ENCODE peak calls at places on chromosomes 4 and X, in four cellular contexts. One of them, this sample, is unnamed. For H3K9me3 and H3K4me1, the result is how much of the 10 kb centered on the place peaks cover.

GRCh38 chrX:110131031-110131430 is 128.1 kb downstream of the TMEM164 start:
- DNase-seq in NT2/D1: no peak
- DNase-seq in gastrocnemius medialis: no peak
- DNase-seq in PC-9: no peak
- DNase-seq in this sample: no peak

GRCh38 chr4:16687845-16688244 is 210.6 kb downstream of the LDB2 start:
- DNase-seq in NT2/D1: no peak
- DNase-seq in PC-9: no peak
- DNase-seq in gastrocnemius medialis: no peak
- DNase-seq in this sample: no peak

GRCh38 chrX:106484233-106484632 is 127.5 kb upstream of the RADX start:
- DNase-seq in NT2/D1: no peak
- DNase-seq in PC-9: no peak
- DNase-seq in gastrocnemius medialis: no peak
- DNase-seq in this sample: no peak

GRCh38 chrX:107747596-107748161 is 27.9 kb downstream of the TSC22D3 start:
- DNase-seq in PC-9: peak
- DNase-seq in NT2/D1: no peak
- DNase-seq in gastrocnemius medialis: peak
- DNase-seq in this sample: peak

GRCh38 chr4:186037692-186038658 is 31.0 kb upstream of the TLR3 start:
- DNase-seq in PC-9: peak
- DNase-seq in NT2/D1: peak
- DNase-seq in gastrocnemius medialis: no peak
- DNase-seq in this sample: peak

GRCh38 chr4:48127882-48128394 is 6.1 kb downstream of the TXK start:
- DNase-seq in PC-9: peak
- DNase-seq in gastrocnemius medialis: peak
- DNase-seq in NT2/D1: peak
- DNase-seq in this sample: peak

GRCh38 chr4:118270492-118270891 is 82.3 kb downstream of the PRSS12 start:
- DNase-seq in gastrocnemius medialis: no peak
- DNase-seq in PC-9: no peak
- DNase-seq in NT2/D1: no peak
- DNase-seq in this sample: no peak

GRCh38 chr4:16626945-16627344 is 271.5 kb downstream of the LDB2 start:
- DNase-seq in NT2/D1: no peak
- DNase-seq in PC-9: no peak
- DNase-seq in gastrocnemius medialis: no peak
- DNase-seq in this sample: no peak

GRCh38 chr4:83535945-83536648 is at the start of gene GPAT3:
- DNase-seq in NT2/D1: no peak
- DNase-seq in PC-9: peak
- DNase-seq in gastrocnemius medialis: peak
- DNase-seq in this sample: peak

GRCh38 chr4:164512124-164512523 is 241.8 kb upstream of the SMIM31 start:
- DNase-seq in PC-9: no peak
- DNase-seq in NT2/D1: no peak
- DNase-seq in gastrocnemius medialis: no peak
- DNase-seq in this sample: no peak

GRCh38 chrX:19513383-19513782 is 1.9 kb downstream of the MAP3K15 start:
- DNase-seq in NT2/D1: no peak
- DNase-seq in gastrocnemius medialis: no peak
- DNase-seq in PC-9: no peak
- DNase-seq in this sample: peak

GRCh38 chr4:7964459-7964858 is 24.8 kb upstream of the AFAP1 start:
- DNase-seq in NT2/D1: no peak
- DNase-seq in gastrocnemius medialis: no peak
- DNase-seq in PC-9: no peak
- DNase-seq in this sample: no peak

GRCh38 chr4:8278421-8279287 is 9.1 kb downstream of the HTRA3 start:
- DNase-seq in PC-9: no peak
- DNase-seq in NT2/D1: no peak
- DNase-seq in gastrocnemius medialis: no peak
- DNase-seq in this sample: no peak

GRCh38 chr4:155667538-155668511 is 1.2 kb downstream of the GUCY1A1 start:
- DNase-seq in NT2/D1: no peak
- DNase-seq in PC-9: peak
- DNase-seq in gastrocnemius medialis: no peak
- DNase-seq in this sample: peak

GRCh38 chrX:1453951-1454785 is 1.5 kb upstream of the ASMTL start:
- DNase-seq in PC-9: peak
- DNase-seq in NT2/D1: peak
- DNase-seq in gastrocnemius medialis: peak
- DNase-seq in this sample: peak

GRCh38 chrX:19739683-19740082 is 147.7 kb downstream of the SH3KBP1 start:
- DNase-seq in gastrocnemius medialis: peak
- DNase-seq in PC-9: peak
- DNase-seq in NT2/D1: peak
- DNase-seq in this sample: peak

DNA sequence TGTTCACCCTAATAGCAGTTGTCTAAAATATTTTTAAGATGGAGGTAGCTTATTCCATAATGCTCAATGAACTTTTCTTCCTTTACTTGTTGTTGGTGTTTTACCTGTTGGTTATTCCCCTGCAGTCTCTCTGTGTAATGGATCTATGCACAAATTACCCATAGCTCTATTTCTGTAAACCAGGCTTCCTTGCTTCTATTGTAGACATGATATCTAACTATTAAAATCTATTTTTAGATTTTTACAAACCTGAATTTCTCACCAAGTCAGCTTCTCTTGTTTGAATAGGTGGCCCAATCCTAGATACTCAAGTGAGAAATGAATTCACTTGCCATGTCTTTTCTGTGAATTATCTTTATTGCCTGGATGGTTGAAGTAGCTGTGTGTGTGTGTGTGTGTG is 24.8 kb downstream of the BMP2K start:
- DNase-seq in NT2/D1: no peak
- DNase-seq in PC-9: no peak
- DNase-seq in gastrocnemius medialis: no peak
- DNase-seq in this sample: no peak
- H3K9me3 ChIP-seq in NT2/D1: under half
- H3K9me3 ChIP-seq in PC-9: under half
- H3K9me3 ChIP-seq in gastrocnemius medialis: under half
- H3K9me3 ChIP-seq in this sample: under half

GRCh38 chr4:10104211-10104990 is 12.2 kb downstream of the WDR1 start:
- DNase-seq in gastrocnemius medialis: peak
- DNase-seq in NT2/D1: no peak
- DNase-seq in PC-9: no peak
- DNase-seq in this sample: no peak
- H3K4me3 ChIP-seq in gastrocnemius medialis: no peak
- H3K4me3 ChIP-seq in NT2/D1: no peak
- H3K4me3 ChIP-seq in PC-9: no peak
- H3K4me3 ChIP-seq in this sample: no peak

GRCh38 chrX:13000311-13000811 is 25.5 kb downstream of the TMSB4X start:
- DNase-seq in PC-9: no peak
- DNase-seq in NT2/D1: no peak
- DNase-seq in gastrocnemius medialis: no peak
- DNase-seq in this sample: no peak

GRCh38 chrX:12999422-12999821 is 24.5 kb downstream of the TMSB4X start:
- DNase-seq in PC-9: no peak
- DNase-seq in gastrocnemius medialis: no peak
- DNase-seq in NT2/D1: no peak
- DNase-seq in this sample: no peak

GRCh38 chrX:12997898-12998687 is 23.2 kb downstream of the TMSB4X start:
- DNase-seq in NT2/D1: no peak
- DNase-seq in PC-9: no peak
- DNase-seq in gastrocnemius medialis: no peak
- DNase-seq in this sample: no peak

GRCh38 chrX:13001961-13002671 is 27.2 kb downstream of the TMSB4X start:
- DNase-seq in gastrocnemius medialis: no peak
- DNase-seq in NT2/D1: no peak
- DNase-seq in PC-9: no peak
- DNase-seq in this sample: no peak

DNA sequence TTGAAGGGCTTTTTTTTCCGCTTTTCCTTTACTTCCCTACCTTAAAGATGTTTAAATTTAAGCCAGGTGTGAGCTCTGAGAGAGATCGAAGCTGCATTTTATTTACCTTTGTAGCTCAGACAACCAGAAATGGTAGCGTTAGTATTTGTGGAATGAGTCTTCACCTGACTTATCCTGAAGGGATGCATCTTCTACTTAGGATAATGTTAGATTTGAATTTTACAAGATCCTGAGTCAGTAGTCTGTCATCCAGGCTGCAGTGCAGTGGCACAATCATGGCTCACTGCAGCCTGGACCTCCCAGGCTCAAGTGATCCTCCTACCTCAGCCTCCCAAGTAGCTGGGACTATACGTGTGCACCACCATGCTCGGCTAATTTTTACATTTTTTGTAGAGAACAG is 26.2 kb downstream of the TMSB4X start:
- DNase-seq in NT2/D1: no peak
- DNase-seq in gastrocnemius medialis: no peak
- DNase-seq in PC-9: no peak
- DNase-seq in this sample: no peak
- H3K4me1 ChIP-seq in NT2/D1: under half
- H3K4me1 ChIP-seq in gastrocnemius medialis: under half
- H3K4me1 ChIP-seq in PC-9: under half
- H3K4me1 ChIP-seq in this sample: under half

GRCh38 chr4:85611661-85612060 is 136.7 kb downstream of the ARHGAP24 start:
- DNase-seq in PC-9: no peak
- DNase-seq in NT2/D1: no peak
- DNase-seq in gastrocnemius medialis: no peak
- DNase-seq in this sample: no peak

GRCh38 chr4:85613901-85614300 is 139.0 kb downstream of the ARHGAP24 start:
- DNase-seq in gastrocnemius medialis: no peak
- DNase-seq in PC-9: no peak
- DNase-seq in NT2/D1: no peak
- DNase-seq in this sample: no peak

GRCh38 chr4:85606505-85606904 is 131.6 kb downstream of the ARHGAP24 start:
- DNase-seq in PC-9: no peak
- DNase-seq in NT2/D1: no peak
- DNase-seq in gastrocnemius medialis: no peak
- DNase-seq in this sample: no peak

GRCh38 chr4:85607624-85608023 is 132.7 kb downstream of the ARHGAP24 start:
- DNase-seq in NT2/D1: no peak
- DNase-seq in gastrocnemius medialis: no peak
- DNase-seq in PC-9: no peak
- DNase-seq in this sample: no peak

DNA sequence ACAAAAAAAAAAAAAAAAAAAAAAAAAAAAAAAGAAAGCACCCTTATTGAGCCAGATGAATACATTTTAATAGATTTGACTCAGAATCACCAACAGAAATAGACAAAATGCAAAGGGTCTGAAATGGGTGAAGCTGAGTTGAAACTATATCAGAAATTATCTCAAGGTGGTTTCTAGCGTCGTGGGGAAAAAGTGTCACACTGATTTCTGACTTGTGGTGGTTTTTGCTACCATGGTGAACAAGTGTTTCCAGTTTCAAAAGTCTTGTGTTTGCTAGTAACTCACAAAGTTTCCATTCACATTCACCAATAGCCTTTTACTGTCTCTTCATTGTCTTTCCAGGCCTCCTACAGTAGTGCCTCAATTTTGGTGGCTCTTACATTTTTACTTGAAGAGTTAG is 135.5 kb downstream of the ARHGAP24 start:
- DNase-seq in gastrocnemius medialis: no peak
- DNase-seq in NT2/D1: no peak
- DNase-seq in PC-9: no peak
- DNase-seq in this sample: no peak
- H3K9me3 ChIP-seq in gastrocnemius medialis: under half
- H3K9me3 ChIP-seq in NT2/D1: under half
- H3K9me3 ChIP-seq in PC-9: under half
- H3K9me3 ChIP-seq in this sample: under half

GRCh38 chr4:157775971-157776370 is 396.9 kb downstream of the GASK1B start:
- DNase-seq in NT2/D1: no peak
- DNase-seq in PC-9: no peak
- DNase-seq in gastrocnemius medialis: no peak
- DNase-seq in this sample: no peak

GRCh38 chr4:157779084-157779483 is 393.7 kb downstream of the GASK1B start:
- DNase-seq in gastrocnemius medialis: no peak
- DNase-seq in NT2/D1: no peak
- DNase-seq in PC-9: no peak
- DNase-seq in this sample: no peak

GRCh38 chr4:157776930-157777329 is 395.9 kb downstream of the GASK1B start:
- DNase-seq in gastrocnemius medialis: no peak
- DNase-seq in NT2/D1: no peak
- DNase-seq in PC-9: no peak
- DNase-seq in this sample: no peak

GRCh38 chr4:157781361-157781760 is 391.5 kb downstream of the GASK1B start:
- DNase-seq in gastrocnemius medialis: no peak
- DNase-seq in PC-9: no peak
- DNase-seq in NT2/D1: no peak
- DNase-seq in this sample: no peak
- H3K4me3 ChIP-seq in gastrocnemius medialis: no peak
- H3K4me3 ChIP-seq in PC-9: no peak
- H3K4me3 ChIP-seq in NT2/D1: no peak
- H3K4me3 ChIP-seq in this sample: no peak

DNA sequence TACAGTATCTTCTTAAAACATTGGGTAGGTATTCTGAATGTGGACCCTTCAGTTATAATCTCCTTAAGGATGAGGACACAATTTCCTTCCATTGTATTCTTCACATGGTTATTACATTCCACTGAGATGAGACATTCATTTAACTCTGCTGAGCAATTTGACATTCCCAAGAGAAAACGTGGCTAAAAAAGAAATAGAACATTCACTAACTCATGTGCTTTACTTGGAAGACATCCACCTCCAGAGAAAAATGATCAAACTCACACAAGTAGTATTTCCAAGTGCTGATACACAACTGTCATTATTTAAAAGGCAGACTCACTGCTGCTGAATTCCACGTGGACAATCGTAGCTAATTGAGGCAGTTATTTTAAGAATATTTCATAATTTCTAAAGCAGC is 227.9 kb upstream of the ANKRD50 start:
- DNase-seq in gastrocnemius medialis: no peak
- DNase-seq in PC-9: no peak
- DNase-seq in NT2/D1: no peak
- DNase-seq in this sample: no peak
- H3K4me1 ChIP-seq in gastrocnemius medialis: under half
- H3K4me1 ChIP-seq in PC-9: under half
- H3K4me1 ChIP-seq in NT2/D1: under half
- H3K4me1 ChIP-seq in this sample: under half

GRCh38 chr4:169103966-169104412 is 93.9 kb upstream of the CBR4 start:
- DNase-seq in NT2/D1: peak
- DNase-seq in PC-9: peak
- DNase-seq in gastrocnemius medialis: no peak
- DNase-seq in this sample: no peak
- H3K9me3 ChIP-seq in NT2/D1: under half
- H3K9me3 ChIP-seq in PC-9: under half
- H3K9me3 ChIP-seq in gastrocnemius medialis: under half
- H3K9me3 ChIP-seq in this sample: under half

DNA sequence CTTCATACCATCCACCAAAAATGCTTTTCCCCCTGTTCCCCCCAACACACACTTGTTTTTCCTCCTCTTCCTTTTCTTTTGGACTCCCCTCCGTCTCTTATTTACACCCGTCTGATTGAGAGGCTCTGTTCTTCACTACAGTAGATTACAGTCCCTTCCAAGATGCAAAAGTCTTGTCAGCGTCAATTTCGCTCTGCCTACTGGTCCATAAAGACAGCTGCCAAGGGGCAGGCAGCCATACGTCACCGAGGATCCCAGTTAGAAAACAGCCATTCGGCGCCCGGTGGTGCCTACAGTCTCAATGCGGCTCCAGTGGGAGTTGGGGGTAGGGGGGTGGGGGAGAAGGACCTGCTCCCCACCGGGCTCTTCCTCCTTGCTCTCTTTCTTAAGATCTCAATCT is at the start of gene GPM6B:
- DNase-seq in gastrocnemius medialis: no peak
- DNase-seq in NT2/D1: no peak
- DNase-seq in PC-9: no peak
- DNase-seq in this sample: no peak
- H3K4me3 ChIP-seq in gastrocnemius medialis: no peak
- H3K4me3 ChIP-seq in NT2/D1: no peak
- H3K4me3 ChIP-seq in PC-9: no peak
- H3K4me3 ChIP-seq in this sample: no peak

This sample was measured in lung.